ENCODE peak calls at places on chromosomes 2 and 18, in nine cellular contexts. I, O, M, Q, J, H, T, U and F are unnamed samples.

GRCh38 chr2:40957508-40957907 is 505.6 kb upstream of the SLC8A1 start:
- DNase-seq in Q (no peak), T (no peak), J (no peak), I (no peak), H (peak), O (no peak), U (peak), M (no peak), F (no peak)

GRCh38 chr2:23404426-23404825 is 19.4 kb downstream of the KLHL29 start:
- DNase-seq in I (no peak), H (peak), J (no peak), U (peak), T (peak), M (peak), O (peak), Q (peak), F (no peak)

GRCh38 chr2:58293056-58293455 is 51.9 kb upstream of the FANCL start:
- DNase-seq in H (no peak), J (no peak), U (no peak), T (no peak), O (no peak), M (no peak), I (no peak), Q (no peak), F (no peak)

GRCh38 chr2:225274751-225275150 is 124.8 kb upstream of the NYAP2 start:
- DNase-seq in Q (no peak), H (peak), I (no peak), J (peak), U (peak), M (no peak), T (peak), O (peak), F (no peak)

GRCh38 chr2:239688840-239689239 is 288.0 kb upstream of the HDAC4 start:
- DNase-seq in I (no peak), H (no peak), M (no peak), T (no peak), J (no peak), U (no peak), Q (no peak), O (no peak), F (no peak)

GRCh38 chr2:101064868-101065549 is 62.9 kb downstream of the RPL31 start:
- DNase-seq in Q (peak), I (no peak), H (no peak), O (peak), M (no peak), T (no peak), U (peak), J (peak), F (no peak)

GRCh38 chr2:200081221-200081620 is 125.8 kb downstream of the MAIP1 start:
- DNase-seq in T (no peak), I (no peak), O (no peak), U (no peak), J (no peak), M (no peak), H (no peak), Q (no peak), F (no peak)

GRCh38 chr18:42782929-42783328 is 332.6 kb downstream of the RIT2 start:
- DNase-seq in H (no peak), O (no peak), Q (no peak), J (no peak), M (no peak), I (no peak), U (no peak), T (no peak), F (no peak)

GRCh38 chr18:73688851-73689659 is 458.6 kb downstream of the FBXO15 start:
- DNase-seq in M (peak), I (no peak), T (peak), J (no peak), U (peak), O (peak), Q (no peak), H (peak), F (no peak)

GRCh38 chr2:177314194-177314593 is 49.7 kb upstream of the NFE2L2 start:
- DNase-seq in Q (no peak), H (no peak), U (peak), O (peak), J (no peak), T (peak), M (peak), I (no peak), F (no peak)

GRCh38 chr18:8756571-8756970 is 51.2 kb downstream of the MTCL1 start:
- DNase-seq in M (no peak), U (no peak), T (no peak), H (peak), O (no peak), I (no peak), Q (no peak), J (no peak), F (no peak)

GRCh38 chr2:177797808-177798207 is 274.8 kb downstream of the PDE11A start:
- DNase-seq in U (no peak), O (no peak), H (no peak), T (no peak), I (no peak), J (no peak), M (no peak), Q (no peak), F (no peak)

GRCh38 chr2:192091480-192091879 is 103.3 kb downstream of the TMEFF2 start:
- DNase-seq in Q (no peak), M (no peak), T (no peak), H (no peak), J (no peak), I (no peak), O (no peak), U (no peak), F (no peak)

GRCh38 chr2:8511868-8512612 is 169.8 kb upstream of the ID2 start:
- DNase-seq in J (no peak), H (no peak), M (peak), I (no peak), O (peak), Q (no peak), T (no peak), U (peak), F (no peak)

GRCh38 chr2:175063741-175064140 is 58.6 kb upstream of the CHN1 start:
- DNase-seq in I (no peak), H (no peak), J (no peak), U (no peak), O (no peak), T (no peak), Q (peak), M (no peak), F (no peak)

GRCh38 chr2:119758881-119759450 is 756 bp upstream of the PTPN4 start:
- DNase-seq in H (no peak), U (no peak), T (no peak), Q (no peak), I (no peak), O (no peak), M (no peak), J (no peak), F (no peak)
- H3K4me3 ChIP-seq in H (peak), U (peak), T (peak), Q (peak), I (peak), O (peak), M (peak), J (peak), F (peak)

DNA sequence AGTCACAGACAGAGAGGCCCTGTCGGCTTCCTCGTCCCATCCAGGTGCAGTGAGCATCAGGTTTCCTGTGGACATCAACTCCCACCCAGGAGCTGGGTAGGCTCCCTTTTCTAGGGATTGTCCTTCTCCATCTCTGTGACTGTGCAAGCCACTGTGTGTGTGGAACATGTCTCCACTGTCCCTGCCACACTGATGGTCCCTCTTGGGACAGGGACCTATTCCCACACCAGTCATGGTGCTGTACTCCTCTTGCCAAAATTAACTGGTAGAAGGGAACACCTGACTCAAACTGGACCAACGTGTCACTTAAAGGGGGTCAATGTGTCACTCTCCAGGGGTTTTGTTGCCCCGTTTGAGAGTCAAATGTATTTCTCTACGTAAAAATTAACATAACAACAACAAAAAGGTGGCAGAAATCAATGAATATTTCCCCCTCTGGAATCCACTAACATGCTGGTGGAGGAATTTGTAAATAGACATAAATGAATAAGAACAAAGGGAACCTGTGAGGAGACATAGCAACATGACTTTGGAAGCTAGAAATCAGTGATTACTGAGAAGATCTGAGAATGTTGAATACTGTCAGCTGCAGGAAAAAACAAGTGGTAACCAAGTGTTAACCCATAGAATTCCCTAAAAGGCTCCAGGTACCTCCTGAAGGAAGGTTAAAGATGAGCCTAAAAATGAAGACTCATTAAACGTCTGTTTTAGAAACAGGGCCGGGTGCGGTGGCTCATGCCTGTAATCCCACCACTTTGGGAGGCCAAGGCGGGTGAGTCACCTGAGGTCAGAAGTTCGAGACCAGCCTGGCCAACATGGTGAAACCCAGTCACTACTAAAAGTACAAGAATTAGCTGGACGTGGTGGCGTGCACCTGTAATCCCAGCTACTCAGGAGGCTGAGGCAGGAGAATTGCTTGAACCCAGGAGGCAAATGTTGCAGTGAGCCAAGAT is 40.4 kb downstream of the SH2D6 start:
- DNase-seq in Q (no peak), H (no peak), M (no peak), U (no peak), O (no peak), I (no peak), T (no peak), J (no peak), F (no peak)
- H3K4me3 ChIP-seq in Q (no peak), H (no peak), M (no peak), U (no peak), O (no peak), I (no peak), T (no peak), J (no peak), F (no peak)

GRCh38 chr18:22346968-22347611 is 70.6 kb downstream of the CTAGE1 start:
- DNase-seq in O (no peak), M (no peak), I (no peak), J (peak), T (no peak), H (no peak), Q (peak), U (peak), F (no peak)

GRCh38 chr18:22349966-22350365 is 67.7 kb downstream of the CTAGE1 start:
- DNase-seq in H (no peak), T (no peak), U (peak), I (no peak), J (no peak), Q (no peak), O (no peak), M (no peak), F (no peak)

GRCh38 chr18:22347624-22348511 is 69.8 kb downstream of the CTAGE1 start:
- DNase-seq in O (no peak), M (no peak), U (peak), Q (peak), I (no peak), J (peak), T (no peak), H (no peak), F (no peak)

GRCh38 chr18:22349317-22349898 is 68.3 kb downstream of the CTAGE1 start:
- DNase-seq in H (no peak), I (no peak), U (peak), J (no peak), M (no peak), O (no peak), Q (peak), T (no peak), F (no peak)

DNA sequence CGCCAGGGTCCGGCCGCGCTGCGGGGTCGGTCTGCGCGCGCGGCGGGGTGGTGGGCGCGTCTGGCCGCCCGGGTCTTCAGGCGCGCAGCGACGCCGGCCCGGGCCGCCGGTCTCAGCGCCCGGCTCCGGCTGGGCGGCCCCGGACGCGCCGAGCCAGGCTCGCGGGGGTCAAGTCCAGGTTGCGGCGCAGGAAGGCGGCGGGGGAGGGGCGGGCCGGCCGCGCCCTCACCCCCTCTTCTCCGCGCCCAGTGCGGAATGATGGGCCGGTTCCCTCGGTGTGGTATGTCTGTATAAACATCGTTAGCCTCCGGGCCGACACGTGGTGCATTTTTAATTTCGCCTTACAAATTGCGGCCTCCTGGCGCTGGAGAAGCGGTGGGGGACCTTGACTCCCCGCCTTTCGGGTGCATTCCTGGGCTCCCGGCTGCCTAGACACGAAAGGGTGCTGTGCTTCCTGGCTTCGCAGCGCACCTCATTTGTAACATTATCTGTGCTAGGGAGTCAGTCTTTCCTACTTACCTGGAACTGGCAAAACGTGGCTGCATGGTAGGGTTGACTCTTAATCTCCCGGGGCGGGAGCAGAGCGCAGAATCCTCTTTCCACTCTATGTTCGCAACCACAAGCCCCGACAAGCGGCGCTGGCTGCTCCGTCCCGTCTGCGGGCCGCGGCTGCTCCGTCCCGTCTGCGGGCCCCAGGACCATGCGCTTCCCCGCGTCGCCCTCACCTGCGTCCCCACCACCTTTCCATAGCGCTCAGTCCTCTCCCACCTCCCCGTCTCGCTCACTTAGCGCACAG is 69.0 kb downstream of the CTAGE1 start:
- DNase-seq in M (no peak), T (no peak), Q (peak), U (peak), J (peak), H (no peak), I (no peak), O (no peak), F (no peak)
- H3K4me3 ChIP-seq in M (peak), T (peak), Q (peak), U (peak), J (no peak), H (no peak), I (peak), O (peak), F (peak)

GRCh38 chr18:55419132-55419938 is 168.7 kb downstream of the TCF4 start:
- DNase-seq in T (no peak), M (no peak), U (peak), J (no peak), Q (no peak), O (no peak), H (no peak), I (no peak), F (no peak)
- H3K4me3 ChIP-seq in T (no peak), M (no peak), U (no peak), J (no peak), Q (no peak), O (peak), H (peak), I (no peak), F (no peak)

DNA sequence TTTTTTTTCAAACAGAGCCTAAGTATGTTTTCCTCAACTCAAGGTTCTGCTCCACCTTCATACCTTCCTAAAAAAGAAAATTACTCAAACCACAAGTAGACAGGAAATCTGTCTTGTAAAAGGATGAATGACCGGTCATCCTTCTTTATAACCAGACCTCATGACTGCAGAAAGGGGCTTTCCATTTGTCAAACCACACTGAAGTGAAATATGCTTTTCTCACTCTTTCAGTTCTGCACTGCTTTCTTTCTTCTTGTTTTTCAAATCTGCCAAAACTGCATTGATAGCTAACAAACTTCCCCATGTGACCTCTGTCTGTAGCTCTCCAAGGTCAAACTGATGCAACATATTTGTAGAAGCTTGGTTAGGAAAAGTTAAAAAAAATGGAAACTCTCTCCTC is 308.9 kb upstream of the CCDC68 start:
- DNase-seq in Q (no peak), I (no peak), M (no peak), J (no peak), O (no peak), T (no peak), H (peak), U (no peak), F (no peak)
- H3K4me3 ChIP-seq in Q (no peak), I (no peak), M (no peak), J (no peak), O (no peak), T (no peak), H (no peak), U (no peak), F (no peak)

DNA sequence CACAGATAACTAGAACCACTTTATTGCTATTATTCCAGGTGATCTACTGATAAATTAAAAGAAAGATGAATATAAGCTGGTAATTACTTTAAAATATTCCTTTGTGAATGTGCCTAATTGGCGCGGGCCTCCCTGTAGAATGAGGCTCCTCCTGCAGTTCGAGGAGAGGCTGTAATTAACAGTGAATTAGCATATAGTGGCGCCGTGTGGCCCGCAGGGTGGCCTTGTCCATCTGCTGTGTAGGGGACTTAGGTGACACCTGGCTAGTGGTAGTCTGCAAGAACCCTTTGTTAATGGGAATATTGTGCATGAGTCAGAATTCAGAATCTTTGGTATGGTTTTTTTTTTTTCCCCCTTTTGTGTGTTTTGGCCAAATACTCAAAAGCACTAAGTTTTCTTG is 119.8 kb downstream of the AGAP1 start:
- DNase-seq in U (no peak), T (no peak), M (no peak), J (no peak), Q (no peak), I (no peak), O (no peak), H (no peak), F (no peak)
- H3K4me3 ChIP-seq in U (no peak), T (no peak), M (no peak), J (no peak), Q (no peak), I (no peak), O (no peak), H (no peak), F (no peak)

GRCh38 chr2:34103437-34103836 is 504.3 kb upstream of the FAM98A start:
- DNase-seq in J (no peak), M (no peak), H (no peak), T (no peak), O (no peak), U (no peak), I (no peak), Q (no peak), F (no peak)

GRCh38 chr2:34104601-34105000 is 505.5 kb upstream of the FAM98A start:
- DNase-seq in I (no peak), M (no peak), J (no peak), O (no peak), Q (no peak), T (no peak), H (no peak), U (peak), F (no peak)

GRCh38 chr2:34102359-34102758 is 503.3 kb upstream of the FAM98A start:
- DNase-seq in O (no peak), J (no peak), T (peak), M (no peak), U (peak), H (no peak), Q (no peak), I (no peak), F (no peak)

GRCh38 chr2:34107811-34108210 is 508.7 kb upstream of the FAM98A start:
- DNase-seq in H (no peak), Q (no peak), J (no peak), U (no peak), I (no peak), O (no peak), T (no peak), M (no peak), F (no peak)

DNA sequence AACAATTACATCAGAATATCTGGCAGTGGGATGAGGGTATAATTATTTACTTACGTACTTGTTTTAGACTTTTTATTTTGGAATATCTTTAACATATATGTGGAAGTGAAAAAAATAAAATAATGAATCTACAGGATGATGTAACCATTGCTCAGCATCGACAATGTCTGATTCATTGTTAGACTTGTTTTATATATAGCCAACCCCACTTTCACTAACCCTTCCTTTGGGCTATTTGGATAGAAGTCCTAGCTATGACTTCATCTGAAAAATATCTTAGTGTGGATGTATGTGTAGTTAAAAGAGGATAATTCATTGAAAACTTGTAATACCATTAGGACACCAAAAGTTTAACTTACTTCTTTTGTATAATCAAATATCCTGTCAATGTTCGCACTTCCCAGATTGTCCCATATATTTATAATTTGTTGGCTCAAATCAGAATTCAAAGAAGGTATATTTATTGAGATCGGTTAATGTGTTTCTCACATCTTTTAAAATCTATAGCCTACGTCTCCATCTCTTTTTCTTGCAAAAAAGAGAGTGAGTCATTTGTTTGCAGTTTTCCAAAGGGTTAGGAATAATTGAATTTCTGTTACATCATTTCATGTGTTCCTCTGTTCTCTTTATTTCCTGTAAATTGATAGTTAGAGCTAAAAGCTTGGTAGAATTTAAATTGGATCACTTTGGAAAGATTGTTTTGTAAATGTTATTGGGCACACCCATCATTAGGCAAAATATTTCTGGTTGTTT is 506.1 kb upstream of the FAM98A start:
- DNase-seq in T (peak), H (no peak), Q (no peak), O (peak), M (peak), U (peak), I (no peak), J (no peak), F (no peak)
- H3K4me3 ChIP-seq in T (no peak), H (no peak), Q (no peak), O (no peak), M (no peak), U (no peak), I (no peak), J (no peak), F (no peak)

GRCh38 chr18:12777543-12777942 is 74.7 kb downstream of the PSMG2 start:
- DNase-seq in J (no peak), I (no peak), Q (no peak), O (no peak), H (no peak), M (no peak), U (no peak), T (no peak), F (no peak)
- H3K4me3 ChIP-seq in J (no peak), I (no peak), Q (no peak), O (no peak), H (no peak), M (no peak), U (peak), T (no peak), F (no peak)

GRCh38 chr2:132009874-132010521 is 151.8 kb downstream of the ANKRD30BL start:
- DNase-seq in J (no peak), O (no peak), Q (peak), M (no peak), T (no peak), H (no peak), I (no peak), U (no peak), F (no peak)

GRCh38 chr2:132009177-132009873 is 152.4 kb downstream of the ANKRD30BL start:
- DNase-seq in M (no peak), I (no peak), H (no peak), U (no peak), J (no peak), Q (no peak), O (no peak), T (no peak), F (no peak)
- H3K4me3 ChIP-seq in M (no peak), I (no peak), H (no peak), U (peak), J (no peak), Q (peak), O (peak), T (peak), F (no peak)